ENCODE peak calls at places on chromosomes 11 and 22, in six cellular contexts. One of them, this sample, is unnamed.

GRCh38 chr22:18078329-18079041 is 695 bp downstream of the PEX26 start:
- DNase-seq in T1000: no peak
- DNase-seq in cardiac fibroblast: peak; percentile 25
- DNase-seq in activated T-helper 1 cell treated with Interleukin-2 at 50 U/mL for 16 hours: no peak
- DNase-seq in T follicular helper cell: no peak
- DNase-seq in Calu3: peak; percentile 69
- DNase-seq in this sample: peak; percentile 14

GRCh38 chr11:71452354-71453020 is 516 bp upstream of the NADSYN1 start:
- DNase-seq in activated T-helper 1 cell treated with Interleukin-2 at 50 U/mL for 16 hours: peak; percentile 46
- DNase-seq in T1000: no peak
- DNase-seq in cardiac fibroblast: peak; percentile 72
- DNase-seq in T follicular helper cell: peak; percentile 63
- DNase-seq in Calu3: peak; percentile 31
- DNase-seq in this sample: peak; percentile 55

GRCh38 chr11:6609502-6610015 is 2.5 kb downstream of the TAF10 start:
- DNase-seq in Calu3: no peak
- DNase-seq in cardiac fibroblast: no peak
- DNase-seq in T follicular helper cell: no peak
- DNase-seq in T1000: no peak
- DNase-seq in activated T-helper 1 cell treated with Interleukin-2 at 50 U/mL for 16 hours: no peak
- DNase-seq in this sample: no peak

GRCh38 chr11:10329935-10330334 is 25.1 kb downstream of the ADM start:
- DNase-seq in T follicular helper cell: no peak
- DNase-seq in activated T-helper 1 cell treated with Interleukin-2 at 50 U/mL for 16 hours: no peak
- DNase-seq in cardiac fibroblast: peak; percentile 78
- DNase-seq in Calu3: no peak
- DNase-seq in T1000: peak; percentile 18
- DNase-seq in this sample: no peak

GRCh38 chr11:72012897-72013721 is 14.4 kb downstream of the IL18BP start:
- DNase-seq in T follicular helper cell: no peak
- DNase-seq in Calu3: no peak
- DNase-seq in activated T-helper 1 cell treated with Interleukin-2 at 50 U/mL for 16 hours: no peak
- DNase-seq in T1000: no peak
- DNase-seq in cardiac fibroblast: peak; percentile 71
- DNase-seq in this sample: no peak

GRCh38 chr11:127066426-127067090 is 66.0 kb upstream of the KIRREL3 start:
- DNase-seq in T1000: no peak
- DNase-seq in cardiac fibroblast: no peak
- DNase-seq in Calu3: no peak
- DNase-seq in activated T-helper 1 cell treated with Interleukin-2 at 50 U/mL for 16 hours: no peak
- DNase-seq in T follicular helper cell: no peak
- DNase-seq in this sample: no peak

GRCh38 chr11:118081241-118081958 is 4.5 kb downstream of the TMPRSS4 start:
- DNase-seq in Calu3: no peak
- DNase-seq in T follicular helper cell: no peak
- DNase-seq in cardiac fibroblast: no peak
- DNase-seq in activated T-helper 1 cell treated with Interleukin-2 at 50 U/mL for 16 hours: no peak
- DNase-seq in T1000: no peak
- DNase-seq in this sample: no peak

GRCh38 chr11:789951-790350 is at the start of gene CEND1:
- DNase-seq in activated T-helper 1 cell treated with Interleukin-2 at 50 U/mL for 16 hours: no peak
- DNase-seq in T1000: no peak
- DNase-seq in cardiac fibroblast: peak; percentile 59
- DNase-seq in Calu3: no peak
- DNase-seq in T follicular helper cell: no peak
- DNase-seq in this sample: no peak

GRCh38 chr22:24175160-24175808 is 6.0 kb upstream of the SUSD2 start:
- DNase-seq in T1000: peak; percentile 56
- DNase-seq in activated T-helper 1 cell treated with Interleukin-2 at 50 U/mL for 16 hours: peak; percentile 38
- DNase-seq in Calu3: peak; percentile 88
- DNase-seq in T follicular helper cell: peak; percentile 37
- DNase-seq in cardiac fibroblast: peak; percentile 84
- DNase-seq in this sample: peak; percentile 13

GRCh38 chr22:47168900-47169800 is 406.7 kb downstream of the TBC1D22A start:
- DNase-seq in activated T-helper 1 cell treated with Interleukin-2 at 50 U/mL for 16 hours: no peak
- DNase-seq in T follicular helper cell: no peak
- DNase-seq in T1000: no peak
- DNase-seq in cardiac fibroblast: peak; percentile 6
- DNase-seq in Calu3: peak; percentile 17
- DNase-seq in this sample: no peak

GRCh38 chr22:18977824-18978425 is 41.8 kb upstream of the PRODH start:
- DNase-seq in activated T-helper 1 cell treated with Interleukin-2 at 50 U/mL for 16 hours: no peak
- DNase-seq in Calu3: no peak
- DNase-seq in T1000: no peak
- DNase-seq in cardiac fibroblast: no peak
- DNase-seq in T follicular helper cell: no peak
- DNase-seq in this sample: no peak

GRCh38 chr22:50674606-50675552 is 2.3 kb downstream of the SHANK3 start:
- DNase-seq in Calu3: peak; percentile 84
- DNase-seq in cardiac fibroblast: no peak
- DNase-seq in activated T-helper 1 cell treated with Interleukin-2 at 50 U/mL for 16 hours: no peak
- DNase-seq in T follicular helper cell: no peak
- DNase-seq in T1000: no peak
- DNase-seq in this sample: no peak

GRCh38 chr22:27624705-27625104 is 176.9 kb downstream of the MN1 start:
- DNase-seq in cardiac fibroblast: no peak
- DNase-seq in Calu3: no peak
- DNase-seq in T1000: no peak
- DNase-seq in activated T-helper 1 cell treated with Interleukin-2 at 50 U/mL for 16 hours: no peak
- DNase-seq in T follicular helper cell: no peak
- DNase-seq in this sample: no peak

GRCh38 chr11:118175031-118175531 is 1.4 kb downstream of the SCN2B start:
- DNase-seq in Calu3: no peak
- DNase-seq in activated T-helper 1 cell treated with Interleukin-2 at 50 U/mL for 16 hours: no peak
- DNase-seq in T follicular helper cell: no peak
- DNase-seq in cardiac fibroblast: peak; percentile 18
- DNase-seq in T1000: no peak
- DNase-seq in this sample: no peak

GRCh38 chr22:41271787-41272186 is 14.2 kb downstream of the RANGAP1 start:
- DNase-seq in T follicular helper cell: no peak
- DNase-seq in cardiac fibroblast: no peak
- DNase-seq in Calu3: no peak
- DNase-seq in activated T-helper 1 cell treated with Interleukin-2 at 50 U/mL for 16 hours: no peak
- DNase-seq in T1000: no peak
- DNase-seq in this sample: no peak

GRCh38 chr11:103773059-103773458 is 263.4 kb upstream of the DDI1 start:
- DNase-seq in T1000: no peak
- DNase-seq in activated T-helper 1 cell treated with Interleukin-2 at 50 U/mL for 16 hours: no peak
- DNase-seq in T follicular helper cell: no peak
- DNase-seq in Calu3: no peak
- DNase-seq in cardiac fibroblast: peak; percentile 96
- DNase-seq in this sample: no peak

GRCh38 chr22:26529345-26529744 is 17.1 kb upstream of the TFIP11 start:
- DNase-seq in T follicular helper cell: no peak
- DNase-seq in Calu3: no peak
- DNase-seq in cardiac fibroblast: peak; percentile 39
- DNase-seq in T1000: no peak
- DNase-seq in activated T-helper 1 cell treated with Interleukin-2 at 50 U/mL for 16 hours: no peak
- DNase-seq in this sample: no peak

GRCh38 chr11:122882809-122883681 is 486 bp downstream of the JHY start:
- DNase-seq in activated T-helper 1 cell treated with Interleukin-2 at 50 U/mL for 16 hours: peak; percentile 29
- DNase-seq in T1000: peak; percentile 13
- DNase-seq in T follicular helper cell: peak; percentile 30
- DNase-seq in cardiac fibroblast: peak; percentile 84
- DNase-seq in Calu3: peak; percentile 61
- DNase-seq in this sample: peak; percentile 30

GRCh38 chr11:128302425-128303186 is 284.8 kb downstream of the ETS1 start:
- DNase-seq in T1000: no peak
- DNase-seq in Calu3: no peak
- DNase-seq in cardiac fibroblast: no peak
- DNase-seq in T follicular helper cell: peak; percentile 65
- DNase-seq in activated T-helper 1 cell treated with Interleukin-2 at 50 U/mL for 16 hours: peak; percentile 51
- DNase-seq in this sample: peak; percentile 72

GRCh38 chr22:27791494-27792241 is 9.9 kb downstream of the MN1 start:
- DNase-seq in activated T-helper 1 cell treated with Interleukin-2 at 50 U/mL for 16 hours: no peak
- DNase-seq in T1000: no peak
- DNase-seq in cardiac fibroblast: no peak
- DNase-seq in T follicular helper cell: no peak
- DNase-seq in Calu3: no peak
- DNase-seq in this sample: no peak

GRCh38 chr11:34327804-34328631 is 29.8 kb downstream of the ABTB2 start:
- DNase-seq in cardiac fibroblast: peak; percentile 36
- DNase-seq in activated T-helper 1 cell treated with Interleukin-2 at 50 U/mL for 16 hours: no peak
- DNase-seq in T1000: no peak
- DNase-seq in Calu3: no peak
- DNase-seq in T follicular helper cell: no peak
- DNase-seq in this sample: no peak

GRCh38 chr11:100625041-100625440 is 62.0 kb upstream of the ARHGAP42 start:
- DNase-seq in T follicular helper cell: no peak
- DNase-seq in T1000: no peak
- DNase-seq in cardiac fibroblast: peak; percentile 8
- DNase-seq in activated T-helper 1 cell treated with Interleukin-2 at 50 U/mL for 16 hours: no peak
- DNase-seq in Calu3: no peak
- DNase-seq in this sample: no peak

GRCh38 chr11:76706667-76707066 is 36.1 kb upstream of the LRRC32 start:
- DNase-seq in activated T-helper 1 cell treated with Interleukin-2 at 50 U/mL for 16 hours: no peak
- DNase-seq in Calu3: no peak
- DNase-seq in T follicular helper cell: no peak
- DNase-seq in cardiac fibroblast: no peak
- DNase-seq in T1000: no peak
- DNase-seq in this sample: no peak

GRCh38 chr11:66264383-66264782 is 4.1 kb upstream of the RAB1B start:
- DNase-seq in T follicular helper cell: no peak
- DNase-seq in Calu3: no peak
- DNase-seq in cardiac fibroblast: no peak
- DNase-seq in activated T-helper 1 cell treated with Interleukin-2 at 50 U/mL for 16 hours: no peak
- DNase-seq in T1000: no peak
- DNase-seq in this sample: no peak

GRCh38 chr22:49784630-49784971 is 43.1 kb downstream of the BRD1 start:
- DNase-seq in activated T-helper 1 cell treated with Interleukin-2 at 50 U/mL for 16 hours: no peak
- DNase-seq in T1000: no peak
- DNase-seq in T follicular helper cell: no peak
- DNase-seq in cardiac fibroblast: no peak
- DNase-seq in Calu3: no peak
- DNase-seq in this sample: no peak

GRCh38 chr22:46070722-46071450 is 79.4 kb upstream of the PPARA start:
- DNase-seq in cardiac fibroblast: peak; percentile 81
- DNase-seq in T follicular helper cell: peak; percentile 29
- DNase-seq in Calu3: peak; percentile 85
- DNase-seq in T1000: no peak
- DNase-seq in activated T-helper 1 cell treated with Interleukin-2 at 50 U/mL for 16 hours: no peak
- DNase-seq in this sample: no peak

GRCh38 chr11:17521106-17521900 is 22.9 kb downstream of the USH1C start:
- DNase-seq in Calu3: no peak
- DNase-seq in cardiac fibroblast: no peak
- DNase-seq in T follicular helper cell: no peak
- DNase-seq in T1000: no peak
- DNase-seq in activated T-helper 1 cell treated with Interleukin-2 at 50 U/mL for 16 hours: no peak
- DNase-seq in this sample: no peak

GRCh38 chr22:35582218-35582860 is 34.8 kb downstream of the MB start:
- DNase-seq in T follicular helper cell: no peak
- DNase-seq in Calu3: no peak
- DNase-seq in activated T-helper 1 cell treated with Interleukin-2 at 50 U/mL for 16 hours: no peak
- DNase-seq in cardiac fibroblast: no peak
- DNase-seq in T1000: no peak
- DNase-seq in this sample: no peak

GRCh38 chr11:36002196-36002595 is 58.3 kb downstream of the LDLRAD3 start:
- DNase-seq in T1000: no peak
- DNase-seq in T follicular helper cell: no peak
- DNase-seq in cardiac fibroblast: no peak
- DNase-seq in Calu3: no peak
- DNase-seq in activated T-helper 1 cell treated with Interleukin-2 at 50 U/mL for 16 hours: no peak
- DNase-seq in this sample: no peak

GRCh38 chr11:86523738-86524602 is 148.4 kb downstream of the ME3 start:
- DNase-seq in cardiac fibroblast: peak; percentile 84
- DNase-seq in activated T-helper 1 cell treated with Interleukin-2 at 50 U/mL for 16 hours: no peak
- DNase-seq in Calu3: peak; percentile 29
- DNase-seq in T follicular helper cell: no peak
- DNase-seq in T1000: peak; percentile 69
- DNase-seq in this sample: no peak

GRCh38 chr11:63599211-63600122 is 14.8 kb downstream of the PLAAT3 start:
- DNase-seq in cardiac fibroblast: peak; percentile 37
- DNase-seq in activated T-helper 1 cell treated with Interleukin-2 at 50 U/mL for 16 hours: no peak
- DNase-seq in Calu3: no peak
- DNase-seq in T follicular helper cell: no peak
- DNase-seq in T1000: peak; percentile 80
- DNase-seq in this sample: no peak

GRCh38 chr22:20951151-20951931 is 15.7 kb upstream of the AIFM3 start:
- DNase-seq in T follicular helper cell: no peak
- DNase-seq in cardiac fibroblast: no peak
- DNase-seq in Calu3: no peak
- DNase-seq in activated T-helper 1 cell treated with Interleukin-2 at 50 U/mL for 16 hours: no peak
- DNase-seq in T1000: no peak
- DNase-seq in this sample: no peak

This sample was measured in effector memory CD4-positive, alpha-beta T cell.